ENCODE peak calls at places on chromosomes 11 and 22, in seven cellular contexts. One of them, this sample, is unnamed.

GRCh38 chr11:94128171-94128745 is 383 bp upstream of the PANX1 start:
- DNase-seq in left ventricle myocardium inferior: no peak
- DNase-seq in SK-N-MC: no peak
- DNase-seq in colonic mucosa: no peak
- DNase-seq in stomach: peak; percentile 38
- DNase-seq in right lobe of liver: no peak
- DNase-seq in CD4-positive, alpha-beta T cell: peak; percentile 42
- DNase-seq in this sample: no peak

GRCh38 chr22:17828502-17829080 is 54.3 kb upstream of the BID start:
- DNase-seq in left ventricle myocardium inferior: no peak
- DNase-seq in SK-N-MC: no peak
- DNase-seq in colonic mucosa: no peak
- DNase-seq in stomach: no peak
- DNase-seq in right lobe of liver: no peak
- DNase-seq in CD4-positive, alpha-beta T cell: no peak
- DNase-seq in this sample: no peak

GRCh38 chr22:26245001-26245400 is 75.7 kb downstream of the SEZ6L start:
- DNase-seq in left ventricle myocardium inferior: no peak
- DNase-seq in SK-N-MC: no peak
- DNase-seq in colonic mucosa: no peak
- DNase-seq in stomach: no peak
- DNase-seq in right lobe of liver: no peak
- DNase-seq in CD4-positive, alpha-beta T cell: no peak
- DNase-seq in this sample: no peak

GRCh38 chr11:30488304-30488998 is 97.7 kb downstream of the MPPED2 start:
- DNase-seq in left ventricle myocardium inferior: no peak
- DNase-seq in SK-N-MC: no peak
- DNase-seq in colonic mucosa: peak; percentile 81
- DNase-seq in stomach: peak; percentile 53
- DNase-seq in right lobe of liver: no peak
- DNase-seq in CD4-positive, alpha-beta T cell: no peak
- DNase-seq in this sample: no peak

GRCh38 chr11:76602431-76602861 is 68.1 kb downstream of the LRRC32 start:
- DNase-seq in left ventricle myocardium inferior: peak; percentile 72
- DNase-seq in SK-N-MC: no peak
- DNase-seq in colonic mucosa: peak; percentile 87
- DNase-seq in stomach: no peak
- DNase-seq in right lobe of liver: no peak
- DNase-seq in CD4-positive, alpha-beta T cell: no peak
- DNase-seq in this sample: no peak

GRCh38 chr11:12845739-12846358 is 163.3 kb upstream of the RASSF10 start:
- DNase-seq in left ventricle myocardium inferior: peak; percentile 31
- DNase-seq in SK-N-MC: no peak
- DNase-seq in colonic mucosa: peak; percentile 74
- DNase-seq in stomach: peak; percentile 55
- DNase-seq in right lobe of liver: no peak
- DNase-seq in CD4-positive, alpha-beta T cell: no peak
- DNase-seq in this sample: peak; percentile 74

GRCh38 chr11:11192541-11192940 is 160.5 kb downstream of the CSNK2A3 start:
- DNase-seq in left ventricle myocardium inferior: no peak
- DNase-seq in SK-N-MC: no peak
- DNase-seq in colonic mucosa: no peak
- DNase-seq in stomach: no peak
- DNase-seq in right lobe of liver: no peak
- DNase-seq in CD4-positive, alpha-beta T cell: no peak
- DNase-seq in this sample: no peak

GRCh38 chr22:28898233-28898629 is 14.9 kb downstream of the ZNRF3 start:
- DNase-seq in left ventricle myocardium inferior: no peak
- DNase-seq in SK-N-MC: no peak
- DNase-seq in colonic mucosa: no peak
- DNase-seq in stomach: no peak
- DNase-seq in right lobe of liver: no peak
- DNase-seq in CD4-positive, alpha-beta T cell: no peak
- DNase-seq in this sample: no peak

GRCh38 chr22:29617922-29618629 is 14.6 kb downstream of the NF2 start:
- DNase-seq in left ventricle myocardium inferior: no peak
- DNase-seq in SK-N-MC: no peak
- DNase-seq in colonic mucosa: no peak
- DNase-seq in stomach: no peak
- DNase-seq in right lobe of liver: no peak
- DNase-seq in CD4-positive, alpha-beta T cell: no peak
- DNase-seq in this sample: no peak

GRCh38 chr11:19766206-19766605 is 53.6 kb downstream of the NAV2 start:
- DNase-seq in left ventricle myocardium inferior: no peak
- DNase-seq in SK-N-MC: no peak
- DNase-seq in colonic mucosa: no peak
- DNase-seq in stomach: no peak
- DNase-seq in right lobe of liver: no peak
- DNase-seq in CD4-positive, alpha-beta T cell: no peak
- DNase-seq in this sample: no peak

GRCh38 chr11:68146704-68147474 is 25.7 kb upstream of the CHKA start:
- DNase-seq in left ventricle myocardium inferior: no peak
- DNase-seq in SK-N-MC: no peak
- DNase-seq in colonic mucosa: peak; percentile 87
- DNase-seq in stomach: peak; percentile 85
- DNase-seq in right lobe of liver: peak; percentile 80
- DNase-seq in CD4-positive, alpha-beta T cell: no peak
- DNase-seq in this sample: no peak

GRCh38 chr11:856397-856796 is 13.7 kb downstream of the TSPAN4 start:
- DNase-seq in left ventricle myocardium inferior: no peak
- DNase-seq in SK-N-MC: no peak
- DNase-seq in colonic mucosa: no peak
- DNase-seq in stomach: no peak
- DNase-seq in right lobe of liver: no peak
- DNase-seq in CD4-positive, alpha-beta T cell: no peak
- DNase-seq in this sample: no peak

GRCh38 chr11:65653229-65654225 is 9.2 kb downstream of the RELA start:
- DNase-seq in left ventricle myocardium inferior: no peak
- DNase-seq in SK-N-MC: no peak
- DNase-seq in colonic mucosa: no peak
- DNase-seq in stomach: peak; percentile 77
- DNase-seq in right lobe of liver: no peak
- DNase-seq in CD4-positive, alpha-beta T cell: no peak
- DNase-seq in this sample: no peak

GRCh38 chr11:394034-394857 is at the start of gene PKP3:
- DNase-seq in left ventricle myocardium inferior: no peak
- DNase-seq in SK-N-MC: no peak
- DNase-seq in colonic mucosa: peak; percentile 94
- DNase-seq in stomach: peak; percentile 91
- DNase-seq in right lobe of liver: no peak
- DNase-seq in CD4-positive, alpha-beta T cell: no peak
- DNase-seq in this sample: no peak

GRCh38 chr22:40567106-40567505 is 69.4 kb downstream of the MRTFA start:
- DNase-seq in left ventricle myocardium inferior: no peak
- DNase-seq in SK-N-MC: no peak
- DNase-seq in colonic mucosa: no peak
- DNase-seq in stomach: no peak
- DNase-seq in right lobe of liver: no peak
- DNase-seq in CD4-positive, alpha-beta T cell: no peak
- DNase-seq in this sample: no peak

GRCh38 chr11:66279092-66279797 is 1.3 kb downstream of the CNIH2 start:
- DNase-seq in left ventricle myocardium inferior: no peak
- DNase-seq in SK-N-MC: no peak
- DNase-seq in colonic mucosa: no peak
- DNase-seq in stomach: no peak
- DNase-seq in right lobe of liver: no peak
- DNase-seq in CD4-positive, alpha-beta T cell: no peak
- DNase-seq in this sample: no peak

GRCh38 chr11:20362481-20362880 is 1.0 kb upstream of the HTATIP2 start:
- DNase-seq in left ventricle myocardium inferior: no peak
- DNase-seq in SK-N-MC: no peak
- DNase-seq in colonic mucosa: no peak
- DNase-seq in stomach: no peak
- DNase-seq in right lobe of liver: no peak
- DNase-seq in CD4-positive, alpha-beta T cell: no peak
- DNase-seq in this sample: no peak

GRCh38 chr11:44701276-44701675 is 25.5 kb upstream of the TSPAN18 start:
- DNase-seq in left ventricle myocardium inferior: no peak
- DNase-seq in SK-N-MC: no peak
- DNase-seq in colonic mucosa: no peak
- DNase-seq in stomach: no peak
- DNase-seq in right lobe of liver: no peak
- DNase-seq in CD4-positive, alpha-beta T cell: no peak
- DNase-seq in this sample: no peak

GRCh38 chr11:19508166-19508565 is 204.5 kb upstream of the NAV2 start:
- DNase-seq in left ventricle myocardium inferior: no peak
- DNase-seq in SK-N-MC: no peak
- DNase-seq in colonic mucosa: peak; percentile 27
- DNase-seq in stomach: peak; percentile 27
- DNase-seq in right lobe of liver: peak; percentile 31
- DNase-seq in CD4-positive, alpha-beta T cell: no peak
- DNase-seq in this sample: no peak

GRCh38 chr11:102421262-102421661 is 31.3 kb downstream of the TMEM123 start:
- DNase-seq in left ventricle myocardium inferior: no peak
- DNase-seq in SK-N-MC: no peak
- DNase-seq in colonic mucosa: no peak
- DNase-seq in stomach: no peak
- DNase-seq in right lobe of liver: no peak
- DNase-seq in CD4-positive, alpha-beta T cell: no peak
- DNase-seq in this sample: no peak

GRCh38 chr11:1730230-1730629 is 20.2 kb downstream of the IFITM10 start:
- DNase-seq in left ventricle myocardium inferior: no peak
- DNase-seq in SK-N-MC: no peak
- DNase-seq in colonic mucosa: no peak
- DNase-seq in stomach: no peak
- DNase-seq in right lobe of liver: no peak
- DNase-seq in CD4-positive, alpha-beta T cell: no peak
- DNase-seq in this sample: no peak

GRCh38 chr11:75140269-75141138 is 10.4 kb upstream of the SLCO2B1 start:
- DNase-seq in left ventricle myocardium inferior: peak; percentile 69
- DNase-seq in SK-N-MC: no peak
- DNase-seq in colonic mucosa: peak; percentile 79
- DNase-seq in stomach: peak; percentile 75
- DNase-seq in right lobe of liver: peak; percentile 76
- DNase-seq in CD4-positive, alpha-beta T cell: peak; percentile 85
- DNase-seq in this sample: peak; percentile 72
- H3K27ac ChIP-seq in left ventricle myocardium inferior: no peak overlapping the region
- H3K27ac ChIP-seq in SK-N-MC: no peak overlapping the region
- H3K27ac ChIP-seq in colonic mucosa: no peak overlapping the region
- H3K27ac ChIP-seq in stomach: no peak overlapping the region
- H3K27ac ChIP-seq in right lobe of liver: no peak overlapping the region
- H3K27ac ChIP-seq in CD4-positive, alpha-beta T cell: no peak overlapping the region
- H3K27ac ChIP-seq in this sample: no peak overlapping the region

GRCh38 chr11:82732734-82733443 is 775 bp downstream of the FAM181B start:
- DNase-seq in left ventricle myocardium inferior: no peak
- DNase-seq in SK-N-MC: no peak
- DNase-seq in colonic mucosa: no peak
- DNase-seq in stomach: no peak
- DNase-seq in right lobe of liver: peak; percentile 25
- DNase-seq in CD4-positive, alpha-beta T cell: peak; percentile 33
- DNase-seq in this sample: peak; percentile 25

GRCh38 chr11:82732348-82732733 is 1.3 kb downstream of the FAM181B start:
- DNase-seq in left ventricle myocardium inferior: no peak
- DNase-seq in SK-N-MC: no peak
- DNase-seq in colonic mucosa: no peak
- DNase-seq in stomach: no peak
- DNase-seq in right lobe of liver: no peak
- DNase-seq in CD4-positive, alpha-beta T cell: no peak
- DNase-seq in this sample: no peak

GRCh38 chr11:82731691-82732277 is 1.9 kb downstream of the FAM181B start:
- DNase-seq in left ventricle myocardium inferior: no peak
- DNase-seq in SK-N-MC: no peak
- DNase-seq in colonic mucosa: no peak
- DNase-seq in stomach: no peak
- DNase-seq in right lobe of liver: no peak
- DNase-seq in CD4-positive, alpha-beta T cell: no peak
- DNase-seq in this sample: no peak

GRCh38 chr11:82734120-82734479 is 436 bp upstream of the FAM181B start:
- DNase-seq in left ventricle myocardium inferior: no peak
- DNase-seq in SK-N-MC: no peak
- DNase-seq in colonic mucosa: no peak
- DNase-seq in stomach: no peak
- DNase-seq in right lobe of liver: no peak
- DNase-seq in CD4-positive, alpha-beta T cell: no peak
- DNase-seq in this sample: no peak

DNA sequence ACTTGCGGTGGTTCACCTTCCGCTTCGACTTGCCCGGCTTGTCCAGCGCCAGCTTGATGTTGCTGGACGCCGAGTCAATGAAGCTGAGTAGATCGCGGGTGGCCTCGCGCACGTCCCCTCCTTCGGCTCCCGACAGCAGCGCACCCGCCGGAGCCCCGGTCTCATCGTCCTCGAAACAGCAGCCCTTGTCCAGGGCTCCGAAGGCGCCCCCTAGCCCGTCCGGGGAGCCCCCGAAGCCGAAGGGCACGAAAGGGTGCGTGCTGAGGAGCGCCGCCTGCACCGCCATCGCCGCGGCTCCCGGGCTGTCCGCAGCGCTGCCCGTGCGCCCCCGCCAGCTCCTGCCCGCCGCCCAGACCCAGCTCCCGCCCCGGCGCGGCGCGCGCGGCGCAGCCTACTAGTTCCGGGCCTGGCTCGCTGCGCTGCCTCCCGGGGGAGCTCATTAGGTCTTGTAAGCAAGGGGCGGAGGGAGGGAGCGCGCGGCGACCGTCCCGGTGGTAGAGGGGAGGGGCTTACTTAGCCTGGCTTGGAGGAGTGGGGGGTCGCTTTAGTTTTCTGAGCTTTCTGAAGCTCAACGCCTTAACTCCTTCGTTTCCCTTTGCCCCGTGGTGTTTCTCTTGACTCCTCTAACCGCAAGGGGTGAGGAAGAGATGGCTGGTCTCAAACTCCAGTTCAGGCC is at the start of gene FAM181B:
- DNase-seq in left ventricle myocardium inferior: peak; percentile 32
- DNase-seq in SK-N-MC: peak; percentile 24
- DNase-seq in colonic mucosa: peak; percentile 31
- DNase-seq in stomach: peak; percentile 38
- DNase-seq in right lobe of liver: peak; percentile 32
- DNase-seq in CD4-positive, alpha-beta T cell: peak; percentile 49
- DNase-seq in this sample: peak; percentile 65
- H3K27ac ChIP-seq in left ventricle myocardium inferior: peak within 1 kb of the TSS; percentile 23
- H3K27ac ChIP-seq in SK-N-MC: no peak within 1 kb of the TSS
- H3K27ac ChIP-seq in colonic mucosa: no peak within 1 kb of the TSS
- H3K27ac ChIP-seq in stomach: peak within 1 kb of the TSS; percentile 46
- H3K27ac ChIP-seq in right lobe of liver: no peak within 1 kb of the TSS
- H3K27ac ChIP-seq in CD4-positive, alpha-beta T cell: no peak within 1 kb of the TSS
- H3K27ac ChIP-seq in this sample: no peak within 1 kb of the TSS

GRCh38 chr22:36010913-36011312 is 17.7 kb downstream of the RBFOX2 start:
- DNase-seq in left ventricle myocardium inferior: no peak
- DNase-seq in SK-N-MC: no peak
- DNase-seq in colonic mucosa: no peak
- DNase-seq in stomach: no peak
- DNase-seq in right lobe of liver: no peak
- DNase-seq in CD4-positive, alpha-beta T cell: no peak
- DNase-seq in this sample: no peak
- H3K27ac ChIP-seq in left ventricle myocardium inferior: peak overlapping the region; percentile 16
- H3K27ac ChIP-seq in SK-N-MC: no peak overlapping the region
- H3K27ac ChIP-seq in colonic mucosa: no peak overlapping the region
- H3K27ac ChIP-seq in stomach: peak overlapping the region; percentile 49
- H3K27ac ChIP-seq in right lobe of liver: peak overlapping the region; percentile 68
- H3K27ac ChIP-seq in CD4-positive, alpha-beta T cell: no peak overlapping the region
- H3K27ac ChIP-seq in this sample: no peak overlapping the region

DNA sequence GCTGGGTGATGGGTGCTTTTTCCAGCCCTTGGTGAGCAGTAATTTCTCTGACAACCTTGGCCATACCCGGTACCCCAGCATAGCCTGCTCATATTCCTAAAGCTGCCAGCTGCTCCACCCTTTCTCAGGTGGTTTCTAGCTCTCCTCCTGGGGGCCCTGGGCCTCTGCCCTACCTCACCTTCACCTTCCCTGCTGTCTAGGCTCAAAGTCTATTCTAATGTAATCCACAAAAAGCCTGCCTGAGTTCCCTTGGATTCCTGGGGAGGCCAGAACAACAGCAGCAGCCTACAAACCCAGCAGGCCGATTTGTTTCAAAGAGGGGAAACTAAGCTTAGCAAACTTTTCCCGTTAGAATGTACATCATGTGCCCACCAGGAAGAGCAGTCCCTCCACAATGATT is 117.6 kb downstream of the DSCAML1 start:
- DNase-seq in left ventricle myocardium inferior: no peak
- DNase-seq in SK-N-MC: no peak
- DNase-seq in colonic mucosa: no peak
- DNase-seq in stomach: no peak
- DNase-seq in right lobe of liver: no peak
- DNase-seq in CD4-positive, alpha-beta T cell: no peak
- DNase-seq in this sample: no peak
- H3K27ac ChIP-seq in left ventricle myocardium inferior: no peak overlapping the region
- H3K27ac ChIP-seq in SK-N-MC: no peak overlapping the region
- H3K27ac ChIP-seq in colonic mucosa: no peak overlapping the region
- H3K27ac ChIP-seq in stomach: no peak overlapping the region
- H3K27ac ChIP-seq in right lobe of liver: no peak overlapping the region
- H3K27ac ChIP-seq in CD4-positive, alpha-beta T cell: no peak overlapping the region
- H3K27ac ChIP-seq in this sample: no peak overlapping the region

This sample was measured in WERI-Rb-1.